ENCODE peak calls at places on chromosomes 16 and 17, in eight cellular contexts. O is activated CD4-positive, alpha-beta T cell treated with anti-CD3 and anti-CD28 coated beads, Interleukin-2, amount 10 ng/mL, durations not matched to agents 24 days and 14 days; I is NCI-H2029; E is HFFc6; J is activated T-cell treated with anti-CD3 and anti-CD28 coated beads, Interleukin-2, amount 50 U/mL, for 4 hours; A is lung microvascular endothelial cell; V is Kasumi-1; U is T-helper 9 cell. G is an unnamed sample.

GRCh38 chr17:79728908-79729471 is 1.8 kb upstream of the ENPP7 start:
- DNase-seq in O (no peak), I (no peak), E (no peak), J (no peak), A (no peak), V (no peak), U (no peak), G (no peak)

GRCh38 chr16:83939266-83939856 is 13.7 kb upstream of the OSGIN1 start:
- DNase-seq in O (no peak), I (no peak), E (no peak), J (no peak), A (no peak), V (peak), U (no peak), G (no peak)

GRCh38 chr17:40612510-40613244 is 34.9 kb downstream of the SMARCE1 start:
- DNase-seq in O (peak), I (peak), E (no peak), J (peak), A (no peak), V (no peak), U (peak), G (no peak)

GRCh38 chr17:75245011-75245410 is 16.4 kb downstream of the GGA3 start:
- DNase-seq in O (no peak), I (no peak), E (no peak), J (no peak), A (no peak), V (no peak), U (no peak), G (no peak)

GRCh38 chr16:88359008-88359407 is 23.8 kb upstream of the ZNF469 start:
- DNase-seq in O (no peak), I (no peak), E (no peak), J (no peak), A (no peak), V (no peak), U (no peak), G (no peak)

GRCh38 chr17:41464682-41465081 is 2.5 kb downstream of the KRT32 start:
- DNase-seq in O (no peak), I (no peak), E (peak), J (no peak), A (no peak), V (no peak), U (no peak), G (no peak)

GRCh38 chr17:1894753-1895339 is 65.0 kb downstream of the RPA1 start:
- DNase-seq in O (no peak), I (no peak), E (no peak), J (no peak), A (no peak), V (no peak), U (no peak), G (no peak)

GRCh38 chr17:40550608-40551007 is 14.7 kb downstream of the CCR7 start:
- DNase-seq in O (no peak), I (no peak), E (peak), J (no peak), A (no peak), V (no peak), U (no peak), G (peak)

GRCh38 chr16:67968440-67969285 is at the start of gene SLC12A4:
- DNase-seq in O (peak), I (peak), E (peak), J (peak), A (peak), V (peak), U (peak), G (peak)

GRCh38 chr16:85222151-85222863 is 110.0 kb upstream of the CIBAR2 start:
- DNase-seq in O (no peak), I (no peak), E (no peak), J (no peak), A (no peak), V (no peak), U (no peak), G (peak)

GRCh38 chr16:31876955-31877828 is 3.6 kb downstream of the ZNF267 start:
- DNase-seq in O (peak), I (no peak), E (peak), J (peak), A (peak), V (peak), U (peak), G (no peak)

GRCh38 chr17:44005865-44006580 is 1.6 kb downstream of the NAGS start:
- DNase-seq in O (peak), I (no peak), E (no peak), J (no peak), A (peak), V (peak), U (peak), G (peak)

GRCh38 chr17:35129154-35129972 is 7.9 kb downstream of the FNDC8 start:
- DNase-seq in O (no peak), I (no peak), E (no peak), J (no peak), A (no peak), V (no peak), U (no peak), G (no peak)

GRCh38 chr17:14840616-14841231 is 424.4 kb downstream of the PMP22 start:
- DNase-seq in O (no peak), I (no peak), E (peak), J (no peak), A (no peak), V (no peak), U (no peak), G (no peak)

GRCh38 chr16:62029947-62030346 is 6.3 kb downstream of the CDH8 start:
- DNase-seq in O (no peak), I (no peak), E (no peak), J (no peak), A (no peak), V (no peak), U (no peak), G (no peak)

G was measured in endodermal cell.